ENCODE peak calls at places on chromosomes 1 and 21, in ten cellular contexts. V is ureter; Q is astrocyte of the spinal cord; Y is NCI-H1092; U is anterior cingulate cortex; O is ACHN; R is hepatocyte; J is stimulated activated naive CD8-positive, alpha-beta T cell treated with anti-CD3 and anti-CD28 coated beads, Interleukin-15, amount 100 ng/mL, for 72 hours; P is stimulated activated CD8-positive, alpha-beta memory T cell treated with anti-CD3 and anti-CD28 coated beads, Interleukin-15, amount 100 ng/mL, for 1 hour; D is NCI-H1694. E is an unnamed sample.

GRCh38 chr1:243748706-243749283 is 101.2 kb downstream of the AKT3 start:
- DNase-seq in V (no peak), Q (peak), Y (peak), U (no peak), O (peak), R (peak), J (peak), P (no peak), D (peak), E (peak)

GRCh38 chr1:183198463-183198862 is 12.4 kb downstream of the LAMC2 start:
- DNase-seq in V (no peak), Q (peak), Y (no peak), U (no peak), O (peak), R (peak), J (no peak), P (no peak), D (no peak), E (no peak)

GRCh38 chr1:247578946-247579460 is 9.2 kb upstream of the OR2G2 start:
- DNase-seq in V (no peak), Q (no peak), Y (no peak), U (no peak), O (no peak), R (no peak), J (no peak), P (no peak), D (no peak), E (no peak)

GRCh38 chr1:228338521-228339051 is 68.0 kb downstream of the TRIM11 start:
- DNase-seq in V (no peak), Q (no peak), Y (no peak), U (no peak), O (no peak), R (no peak), J (no peak), P (no peak), D (no peak), E (no peak)

GRCh38 chr1:89999208-89999607 is 4.3 kb downstream of the ZNF326 start:
- DNase-seq in V (no peak), Q (no peak), Y (no peak), U (no peak), O (no peak), R (no peak), J (no peak), P (no peak), D (no peak), E (no peak)

GRCh38 chr1:206658264-206658980 is 23.1 kb downstream of the DYRK3 start:
- DNase-seq in V (no peak), Q (peak), Y (peak), U (no peak), O (peak), R (peak), J (peak), P (no peak), D (no peak), E (peak)

GRCh38 chr1:155136728-155137127 is 1.1 kb downstream of the SLC50A1 start:
- DNase-seq in V (no peak), Q (no peak), Y (no peak), U (no peak), O (no peak), R (no peak), J (no peak), P (no peak), D (no peak), E (no peak)

GRCh38 chr1:111364690-111365089 is 62.8 kb downstream of the OVGP1 start:
- DNase-seq in V (no peak), Q (no peak), Y (no peak), U (no peak), O (peak), R (no peak), J (no peak), P (no peak), D (no peak), E (no peak)

GRCh38 chr21:43954896-43955295 is 57.2 kb upstream of the TRAPPC10 start:
- DNase-seq in V (no peak), Q (no peak), Y (no peak), U (no peak), O (no peak), R (no peak), J (no peak), P (no peak), D (no peak), E (no peak)